ENCODE peak calls at places on chromosomes 6 and 20, in seven cellular contexts. K is testis; O is heart right ventricle; I is mucosa of descending colon; F is upper lobe of right lung; V is cardiac muscle cell; J is CD8-positive, alpha-beta T cell. Q is an unnamed sample.

GRCh38 chr6:84442241-84442640 is 214.8 kb upstream of the CEP162 start:
- DNase-seq in I (no peak), J (no peak), F (no peak), K (no peak), V (no peak), O (no peak), Q (no peak)

GRCh38 chr20:16505894-16506293 is 67.4 kb downstream of the KIF16B start:
- DNase-seq in I (no peak), F (no peak), O (no peak), K (no peak), V (no peak), J (no peak), Q (no peak)

GRCh38 chr6:43860285-43860684 is 90.3 kb downstream of the VEGFA start:
- DNase-seq in F (peak; percentile 53), K (no peak), O (no peak), J (no peak), V (no peak), I (no peak), Q (no peak)

GRCh38 chr6:12832341-12832740 is 115.8 kb downstream of the PHACTR1 start:
- DNase-seq in I (no peak), K (no peak), J (no peak), O (no peak), V (no peak), F (no peak), Q (no peak)

GRCh38 chr6:167671977-167672687 is 154.6 kb upstream of the AFDN start:
- DNase-seq in F (no peak), K (no peak), V (no peak), I (no peak), J (no peak), O (no peak), Q (no peak)

GRCh38 chr6:163415620-163416379 is 1.3 kb downstream of the QKI start:
- DNase-seq in F (peak; percentile 75), V (peak; percentile 52), I (peak; percentile 42), J (peak; percentile 17), K (peak; percentile 58), O (peak; percentile 51), Q (peak; percentile 58)

GRCh38 chr20:14406495-14406894 is 69.1 kb upstream of the FLRT3 start:
- DNase-seq in V (no peak), I (no peak), F (no peak), J (no peak), K (no peak), O (no peak), Q (no peak)

GRCh38 chr6:100633096-100633766 is 168.5 kb upstream of the SIM1 start:
- DNase-seq in F (no peak), K (no peak), J (no peak), V (no peak), I (no peak), O (no peak), Q (no peak)

GRCh38 chr6:170516783-170517616 is 36.1 kb downstream of the PSMB1 start:
- DNase-seq in I (peak; percentile 33), O (no peak), F (no peak), J (peak; percentile 36), V (peak; percentile 82), K (peak; percentile 75), Q (no peak)

GRCh38 chr20:19885981-19886665 is 128.1 kb downstream of the RIN2 start:
- DNase-seq in O (peak; percentile 57), J (no peak), K (no peak), F (peak; percentile 63), V (peak; percentile 21), I (peak; percentile 85), Q (peak; percentile 58)

GRCh38 chr20:57613481-57613921 is 6.7 kb downstream of the ZBP1 start:
- DNase-seq in F (no peak), I (no peak), V (no peak), O (no peak), J (no peak), K (no peak), Q (no peak)

GRCh38 chr6:157054531-157054979 is 268.8 kb downstream of the TMEM242 start:
- DNase-seq in I (no peak), V (no peak), O (no peak), F (no peak), J (peak; percentile 28), K (no peak), Q (no peak)

GRCh38 chr6:96649926-96650325 is 87.0 kb downstream of the FHL5 start:
- DNase-seq in I (no peak), O (no peak), V (no peak), F (no peak), K (no peak), J (no peak), Q (no peak)

GRCh38 chr20:41234546-41234945 is 83.0 kb downstream of the ZHX3 start:
- DNase-seq in I (no peak), K (no peak), J (no peak), O (peak; percentile 34), V (peak; percentile 26), F (no peak), Q (peak; percentile 30)

GRCh38 chr6:143961868-143962643 is 46.0 kb downstream of the PLAGL1 start:
- DNase-seq in F (no peak), J (no peak), O (no peak), K (no peak), V (no peak), I (no peak), Q (no peak)

GRCh38 chr6:66508433-66508832 is 801.4 kb upstream of the EYS start:
- DNase-seq in I (no peak), O (no peak), K (no peak), J (no peak), V (no peak), F (no peak), Q (no peak)

GRCh38 chr20:35621560-35621946 is 5.9 kb downstream of the SPAG4 start:
- DNase-seq in V (no peak), K (no peak), F (no peak), J (no peak), O (no peak), I (no peak), Q (no peak)
- TF ChIP-seq CTCF in V (no peak), K (no peak), F (no peak), J (no peak), O (no peak), I (no peak), Q (no peak)

GRCh38 chr6:9131616-9132015 is 696.3 kb upstream of the SLC35B3 start:
- DNase-seq in V (no peak), F (peak; percentile 72), K (peak; percentile 38), J (no peak), O (no peak), I (peak; percentile 30), Q (no peak)

GRCh38 chr6:9128970-9129369 is 693.6 kb upstream of the SLC35B3 start:
- DNase-seq in F (no peak), I (no peak), O (no peak), K (no peak), J (no peak), V (no peak), Q (no peak)

GRCh38 chr6:9126845-9127560 is 691.7 kb upstream of the SLC35B3 start:
- DNase-seq in O (no peak), I (no peak), K (no peak), J (no peak), V (no peak), F (no peak), Q (no peak)

GRCh38 chr6:9136141-9136865 is 701.0 kb upstream of the SLC35B3 start:
- DNase-seq in O (no peak), V (no peak), J (no peak), I (no peak), F (no peak), K (no peak), Q (no peak)

DNA sequence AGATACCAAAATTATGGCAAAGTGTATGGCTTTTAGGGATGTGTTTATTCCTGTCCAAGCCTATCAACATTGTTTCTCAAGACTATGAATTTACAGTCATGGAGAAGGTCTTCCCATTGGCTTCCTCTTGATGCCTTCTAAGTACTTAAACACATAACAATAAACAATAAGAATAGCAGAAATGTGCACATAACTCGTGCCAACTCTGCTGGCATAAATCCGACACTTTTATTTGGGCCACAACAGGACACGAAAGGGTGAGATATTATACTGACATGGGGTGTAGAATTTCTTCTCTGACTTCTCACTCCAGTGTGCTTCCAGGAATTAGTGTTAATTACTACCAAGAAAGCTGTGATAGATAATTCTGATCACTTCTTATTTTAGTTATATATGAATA is 695.9 kb upstream of the SLC35B3 start:
- DNase-seq in F (no peak), O (no peak), I (no peak), K (no peak), J (no peak), V (no peak), Q (no peak)
- H3K4me3 ChIP-seq in F (no peak overlapping the region), O (no peak overlapping the region), I (no peak overlapping the region), K (no peak overlapping the region), J (no peak overlapping the region), V (no peak overlapping the region), Q (no peak overlapping the region)

GRCh38 chr20:23179766-23180403 is 93.8 kb upstream of the CD93 start:
- DNase-seq in J (no peak), O (no peak), F (no peak), V (no peak), I (no peak), K (no peak), Q (no peak)
- TF ChIP-seq CTCF in J (no peak), O (no peak), F (no peak), V (no peak), I (no peak), K (no peak), Q (no peak)

DNA sequence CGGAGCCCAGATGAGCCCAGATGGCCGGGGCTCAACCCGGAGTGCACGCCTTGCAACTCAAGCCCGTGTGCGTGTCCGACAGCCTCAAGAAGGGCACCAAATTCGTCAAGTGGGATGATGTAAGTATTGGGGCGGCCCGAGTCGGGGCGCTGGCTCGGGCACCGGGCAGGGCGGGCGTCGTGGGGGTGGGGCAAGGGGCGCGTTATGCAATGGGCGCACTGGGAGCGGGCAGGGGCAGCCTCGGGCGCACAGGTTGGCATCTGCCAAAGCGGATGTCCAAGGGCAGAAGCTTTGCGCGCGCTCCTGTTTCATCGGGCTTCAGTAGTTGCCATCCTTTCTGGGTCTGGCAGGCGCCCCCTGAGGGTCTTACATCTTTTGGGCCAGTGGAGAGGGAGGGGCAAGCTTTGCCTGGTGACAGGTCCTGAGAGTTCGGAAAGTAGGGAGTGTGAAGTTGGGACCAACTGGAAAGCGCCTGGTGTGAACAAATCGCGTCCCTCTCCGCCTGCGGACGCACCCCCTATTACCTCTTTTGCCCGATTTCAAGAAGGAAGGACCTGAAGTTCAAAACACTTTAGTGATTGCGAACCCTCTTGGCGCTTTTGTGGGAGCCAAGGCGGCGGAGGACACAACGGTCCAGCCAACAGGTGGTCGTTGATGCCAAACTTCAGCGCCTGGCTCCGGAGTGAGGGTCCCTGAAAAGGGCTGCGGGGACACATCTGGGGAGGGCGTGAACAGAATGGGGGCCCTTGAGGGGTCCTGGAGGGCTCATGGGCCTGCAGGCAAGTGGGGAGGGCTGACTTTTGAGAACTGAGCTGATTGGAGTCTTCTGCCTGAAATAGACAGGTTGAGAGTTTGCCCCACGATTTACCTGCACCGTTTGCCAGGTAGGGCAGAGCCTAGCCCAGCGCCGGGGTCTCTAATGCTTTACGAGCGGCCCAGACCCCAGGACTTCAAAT is 844 bp downstream of the PLCB1 start:
- DNase-seq in K (no peak), O (peak; percentile 57), F (peak; percentile 73), J (peak; percentile 17), V (peak; percentile 50), I (no peak), Q (peak; percentile 28)
- H3K4me3 ChIP-seq in K (peak overlapping the region; percentile 72), O (peak overlapping the region; percentile 82), F (peak overlapping the region; percentile 57), J (peak overlapping the region; percentile 55), V (peak overlapping the region; percentile 59), I (peak overlapping the region; percentile 26), Q (peak overlapping the region; percentile 80)

Q was measured in left ventricle myocardium inferior.